ENCODE peak calls at places on chromosomes 5 and 9, in nine cellular contexts. H is sigmoid colon, B is HCT116, O is AG04450, T is GM06990, P is adrenal gland, D is left ventricle myocardium inferior, Q is psoas muscle, A is H1. S is an unnamed sample. For H3K27me3, the result is how much of the 10 kb centered on the place peaks cover.

GRCh38 chr9:79824265-79824664 is 252.5 kb downstream of the TLE4 start:
- DNase-seq in H (no peak), B (no peak), O (no peak), T (no peak), P (no peak), D (no peak), Q (no peak), A (no peak), S (no peak)

GRCh38 chr5:88899338-88899737 is 16.4 kb upstream of the MEF2C start:
- DNase-seq in H (no peak), B (no peak), O (no peak), T (no peak), P (no peak), D (no peak), Q (no peak), A (no peak), S (no peak)

GRCh38 chr5:14191325-14191724 is 48.2 kb downstream of the TRIO start:
- DNase-seq in H (no peak), B (no peak), O (no peak), T (no peak), P (no peak), D (no peak), Q (no peak), A (no peak), S (no peak)

GRCh38 chr9:105901514-105902109 is 207.3 kb downstream of the TMEM38B start:
- DNase-seq in H (no peak), B (no peak), O (no peak), T (peak), P (peak), D (peak), Q (peak), A (peak), S (no peak)

GRCh38 chr9:4762108-4762888 is 21.3 kb upstream of the AK3 start:
- DNase-seq in H (peak), B (peak), O (peak), T (peak), P (peak), D (peak), Q (peak), A (peak), S (peak)

GRCh38 chr9:106322741-106323140 is 540.2 kb upstream of the ZNF462 start:
- DNase-seq in H (no peak), B (no peak), O (no peak), T (no peak), P (no peak), D (no peak), Q (no peak), A (no peak), S (no peak)

GRCh38 chr5:133610489-133611356 is 1.6 kb downstream of the FSTL4 start:
- DNase-seq in H (no peak), B (no peak), O (no peak), T (peak), P (peak), D (peak), Q (peak), A (peak), S (no peak)

GRCh38 chr5:60844429-60844890 is 391 bp upstream of the ELOVL7 start:
- DNase-seq in H (no peak), B (peak), O (no peak), T (no peak), P (no peak), D (no peak), Q (no peak), A (no peak), S (no peak)

GRCh38 chr5:52989781-52990530 is 804 bp downstream of the ITGA2 start:
- DNase-seq in H (peak), B (peak), O (no peak), T (peak), P (peak), D (peak), Q (peak), A (peak), S (no peak)

GRCh38 chr5:14231156-14231555 is 88.0 kb downstream of the TRIO start:
- DNase-seq in H (no peak), B (no peak), O (no peak), T (no peak), P (no peak), D (no peak), Q (no peak), A (no peak), S (no peak)

GRCh38 chr5:164772122-164772521 is 1266.7 kb downstream of the MAT2B start:
- DNase-seq in H (no peak), B (no peak), O (no peak), T (no peak), P (no peak), D (no peak), Q (no peak), A (no peak), S (no peak)

GRCh38 chr5:115541586-115541985 is 3.0 kb downstream of the FEM1C start:
- DNase-seq in H (no peak), B (no peak), O (no peak), T (no peak), P (no peak), D (no peak), Q (no peak), A (no peak), S (no peak)

GRCh38 chr9:136137321-136138054 is 18.8 kb upstream of the TMEM250 start:
- DNase-seq in H (no peak), B (no peak), O (no peak), T (no peak), P (no peak), D (no peak), Q (no peak), A (no peak), S (no peak)

GRCh38 chr5:83204651-83205050 is 127.3 kb downstream of the XRCC4 start:
- DNase-seq in H (no peak), B (no peak), O (no peak), T (no peak), P (no peak), D (no peak), Q (no peak), A (no peak), S (no peak)

GRCh38 chr5:56358703-56359428 is 125.7 kb upstream of the ANKRD55 start:
- DNase-seq in H (no peak), B (peak), O (no peak), T (no peak), P (peak), D (no peak), Q (no peak), A (no peak), S (peak)

GRCh38 chr5:50990296-50990924 is 324.0 kb downstream of the PARP8 start:
- DNase-seq in H (no peak), B (no peak), O (no peak), T (no peak), P (no peak), D (no peak), Q (no peak), A (no peak), S (no peak)

GRCh38 chr9:19934301-19934868 is 145.5 kb upstream of the SLC24A2 start:
- DNase-seq in H (no peak), B (no peak), O (no peak), T (no peak), P (peak), D (peak), Q (peak), A (peak), S (no peak)

GRCh38 chr9:121800376-121800775 is 148.9 kb downstream of the DAB2IP start:
- DNase-seq in H (no peak), B (no peak), O (no peak), T (no peak), P (no peak), D (no peak), Q (no peak), A (no peak), S (no peak)

GRCh38 chr5:4879693-4880303 is 260.3 kb upstream of the ADAMTS16 start:
- DNase-seq in H (peak), B (peak), O (no peak), T (peak), P (peak), D (peak), Q (peak), A (peak), S (peak)

GRCh38 chr5:134020188-134020587 is 15.4 kb upstream of the VDAC1 start:
- DNase-seq in H (no peak), B (no peak), O (no peak), T (no peak), P (no peak), D (no peak), Q (no peak), A (no peak), S (no peak)

GRCh38 chr5:111960466-111961215 is 203.6 kb upstream of the NREP start:
- DNase-seq in H (no peak), B (no peak), O (no peak), T (no peak), P (no peak), D (no peak), Q (no peak), A (no peak), S (no peak)

GRCh38 chr5:121691478-121691877 is 160.2 kb upstream of the FTMT start:
- DNase-seq in H (no peak), B (no peak), O (no peak), T (no peak), P (peak), D (no peak), Q (no peak), A (no peak), S (no peak)

GRCh38 chr5:76083555-76084495 is 642 bp downstream of the SV2C start:
- DNase-seq in H (no peak), B (no peak), O (no peak), T (peak), P (no peak), D (no peak), Q (no peak), A (peak), S (no peak)

GRCh38 chr5:76082790-76083554 is at the start of gene SV2C:
- DNase-seq in H (no peak), B (no peak), O (no peak), T (peak), P (no peak), D (no peak), Q (peak), A (peak), S (no peak)

GRCh38 chr5:76085286-76085579 is 2.0 kb downstream of the SV2C start:
- DNase-seq in H (no peak), B (no peak), O (no peak), T (no peak), P (no peak), D (no peak), Q (no peak), A (no peak), S (no peak)

GRCh38 chr5:76084496-76085285 is 1.5 kb downstream of the SV2C start:
- DNase-seq in H (no peak), B (no peak), O (no peak), T (peak), P (no peak), D (no peak), Q (no peak), A (peak), S (no peak)

GRCh38 chr5:76081811-76082783 is 1.1 kb upstream of the SV2C start:
- DNase-seq in H (no peak), B (no peak), O (no peak), T (no peak), P (no peak), D (no peak), Q (no peak), A (peak), S (no peak)
- H3K27me3 ChIP-seq in H (under half), B (under half), O (under half), T (under half), P (under half), D (half or more), Q (half or more), A (half or more), S (half or more)

GRCh38 chr9:35813434-35814105 is 1.3 kb downstream of the HINT2 start:
- DNase-seq in H (no peak), B (peak), O (no peak), T (no peak), P (no peak), D (no peak), Q (no peak), A (no peak), S (no peak)
- TF ChIP-seq CTCF in H (no peak), B (peak), O (peak), T (peak), P (no peak), D (peak), Q (no peak), A (no peak), S (peak)

GRCh38 chr9:100652850-100653249 is 75.0 kb downstream of the CAVIN4 start:
- DNase-seq in H (no peak), B (no peak), O (no peak), T (no peak), P (no peak), D (no peak), Q (no peak), A (no peak), S (no peak)
- H3K27me3 ChIP-seq in H (under half), B (under half), O (under half), T (under half), P (under half), D (under half), Q (under half), A (under half), S (under half)

DNA sequence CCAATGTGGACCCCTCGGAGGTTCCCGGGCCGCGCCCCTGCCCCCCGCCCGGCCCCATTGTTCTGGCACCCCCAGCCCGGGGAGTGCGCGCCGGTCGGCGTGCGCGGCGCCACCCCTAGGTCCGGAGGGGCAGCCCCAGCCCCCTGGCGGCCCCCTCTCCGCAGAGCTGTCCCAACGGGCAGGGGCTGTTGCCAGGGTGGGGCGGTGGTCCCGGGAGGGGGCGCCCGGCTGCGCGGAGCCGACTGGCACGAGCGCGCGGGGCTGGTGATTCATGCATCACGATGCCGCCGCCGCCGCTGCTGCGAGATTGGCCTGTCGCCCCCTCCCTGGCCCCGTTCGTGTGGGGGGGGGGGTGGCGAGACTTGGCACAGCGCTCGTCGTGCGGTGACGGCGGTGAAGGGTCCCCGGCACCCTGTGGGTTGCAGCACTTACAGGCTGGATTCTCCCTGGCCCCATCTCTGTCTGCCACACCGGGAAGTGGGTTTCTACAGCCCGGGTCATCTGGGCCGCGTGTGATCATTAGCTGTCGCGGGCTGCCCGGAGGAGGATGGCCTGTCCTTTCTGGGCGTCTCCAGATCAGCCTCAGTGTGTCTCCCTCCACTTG is 756 bp downstream of the NCS1 start:
- DNase-seq in H (peak), B (no peak), O (no peak), T (no peak), P (peak), D (no peak), Q (no peak), A (no peak), S (no peak)
- TF ChIP-seq CTCF in H (no peak), B (no peak), O (no peak), T (no peak), P (peak), D (no peak), Q (no peak), A (no peak), S (no peak)

DNA sequence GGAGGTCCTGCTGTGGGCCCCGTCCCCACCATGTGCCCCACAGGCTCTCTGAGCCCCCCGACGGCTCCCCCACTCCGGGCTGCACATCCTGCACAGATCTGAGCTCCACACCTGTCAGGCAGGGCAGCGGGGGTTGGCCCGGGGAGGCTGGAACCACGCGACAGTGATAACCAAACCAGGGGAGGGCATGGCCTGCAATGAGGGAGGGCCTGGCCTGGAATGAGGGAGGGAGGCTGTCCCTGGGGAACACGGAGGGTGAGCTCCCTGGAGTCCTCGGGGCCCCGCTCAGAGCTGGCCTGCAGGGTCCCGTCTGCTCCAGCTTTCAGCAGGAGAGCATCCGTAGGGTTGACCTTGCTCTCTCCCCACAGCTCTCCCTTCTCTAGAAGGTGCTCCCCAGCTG is 30.5 kb downstream of the SLC9A3 start:
- DNase-seq in H (no peak), B (no peak), O (no peak), T (no peak), P (no peak), D (no peak), Q (no peak), A (no peak), S (no peak)
- H3K27me3 ChIP-seq in H (under half), B (under half), O (under half), T (under half), P (under half), D (half or more), Q (half or more), A (under half), S (under half)

GRCh38 chr9:134419684-134420076 is 93.4 kb downstream of the RXRA start:
- DNase-seq in H (no peak), B (no peak), O (no peak), T (no peak), P (no peak), D (no peak), Q (no peak), A (peak), S (no peak)
- TF ChIP-seq CTCF in H (no peak), B (peak), O (no peak), T (peak), P (peak), D (peak), Q (peak), A (no peak), S (peak)

GRCh38 chr5:144121577-144121976 is 48.9 kb downstream of the YIPF5 start:
- DNase-seq in H (no peak), B (no peak), O (no peak), T (no peak), P (no peak), D (no peak), Q (no peak), A (no peak), S (no peak)
- H3K27me3 ChIP-seq in H (under half), B (under half), O (under half), T (under half), P (under half), D (under half), Q (under half), A (under half), S (under half)